ENCODE peak calls at places on chromosomes 2 and 18, in nine cellular contexts. L is GM23338, Z is neural progenitor cell, I is HCT116, D is hepatocyte, U is SK-N-SH, N is MM.1S, R is PC-3, S is GM23248. C is an unnamed sample.

GRCh38 chr2:164281896-164282295 is 339.4 kb downstream of the GRB14 start:
- DNase-seq in D (no peak), I (no peak), R (no peak), Z (no peak), S (no peak), L (no peak), N (no peak), U (no peak), C (no peak)

GRCh38 chr2:110101280-110101844 is 14.3 kb downstream of the MALL start:
- DNase-seq in D (peak), I (peak), Z (no peak), R (peak), L (peak), N (no peak), U (peak), S (peak), C (no peak)

GRCh38 chr2:21111012-21111411 is 12.8 kb upstream of the TDRD15 start:
- DNase-seq in N (no peak), R (no peak), U (no peak), Z (no peak), L (no peak), S (no peak), D (no peak), I (no peak), C (peak)

GRCh38 chr2:10440736-10441135 is 7.4 kb downstream of the ODC1 start:
- DNase-seq in I (no peak), U (no peak), S (no peak), Z (no peak), D (no peak), L (no peak), N (no peak), R (no peak), C (no peak)

GRCh38 chr2:230658877-230659652 is 53.6 kb upstream of the CAB39 start:
- DNase-seq in D (no peak), N (no peak), Z (no peak), L (no peak), U (no peak), R (no peak), S (no peak), I (no peak), C (no peak)

GRCh38 chr2:46942143-46942526 is 26.5 kb upstream of the MCFD2 start:
- DNase-seq in Z (peak), U (peak), N (peak), S (peak), R (peak), L (no peak), I (no peak), D (peak), C (peak)

GRCh38 chr2:168034586-168034985 is 212.8 kb downstream of the STK39 start:
- DNase-seq in L (no peak), N (no peak), S (no peak), I (no peak), D (no peak), U (no peak), R (no peak), Z (no peak), C (no peak)

GRCh38 chr18:28313602-28314001 is 136.7 kb upstream of the CDH2 start:
- DNase-seq in S (no peak), D (no peak), R (no peak), I (no peak), L (no peak), U (no peak), N (no peak), Z (no peak), C (no peak)

GRCh38 chr2:85503168-85503610 is 35.8 kb upstream of the MAT2A start:
- DNase-seq in D (peak), L (no peak), U (no peak), R (peak), I (no peak), N (no peak), S (no peak), Z (no peak), C (no peak)

DNA sequence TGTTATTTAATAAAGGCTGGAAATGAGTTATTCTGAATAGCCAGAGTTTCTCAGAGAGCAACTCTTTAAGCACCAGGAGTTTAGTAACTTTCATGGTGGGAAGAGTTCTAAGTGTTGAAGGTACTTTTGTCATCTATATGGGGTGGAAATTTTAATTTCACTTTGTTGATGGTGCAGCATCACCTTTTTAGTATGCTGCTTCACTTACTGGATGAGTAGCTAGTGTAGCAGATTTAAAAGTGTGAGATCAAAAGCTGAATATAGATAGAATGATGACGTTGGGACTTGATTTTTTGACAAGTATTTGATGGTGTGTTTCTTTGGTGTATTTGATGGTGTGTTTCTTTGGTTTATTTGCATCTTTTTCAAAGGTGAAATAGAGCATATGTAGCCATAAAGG is 47.3 kb downstream of the MAP4K4 start:
- DNase-seq in I (no peak), Z (no peak), L (no peak), N (no peak), S (no peak), D (no peak), U (no peak), R (no peak), C (no peak)
- TF ChIP-seq EZH2phosphoT487 in I (no peak), Z (no peak), L (no peak), N (no peak), S (no peak), D (no peak), U (no peak), R (no peak), C (no peak)

GRCh38 chr2:233240897-233241296 is 10.6 kb upstream of the ATG16L1 start:
- DNase-seq in S (no peak), N (peak), L (no peak), Z (no peak), D (no peak), U (no peak), R (peak), I (no peak), C (peak)
- H3K4me2 ChIP-seq in S (no peak), N (peak), L (no peak), Z (no peak), D (no peak), U (no peak), R (no peak), I (no peak), C (peak)

GRCh38 chr2:177989029-177989885 is 83.3 kb downstream of the PDE11A start:
- DNase-seq in L (no peak), I (no peak), N (no peak), S (peak), U (no peak), R (no peak), Z (no peak), D (no peak), C (no peak)
- H3K27ac ChIP-seq in L (no peak), I (no peak), N (no peak), S (peak), U (peak), R (no peak), Z (no peak), D (peak), C (no peak)

GRCh38 chr2:113762377-113763118 is 6.1 kb upstream of the SLC35F5 start:
- DNase-seq in S (peak), D (no peak), N (no peak), I (no peak), L (peak), U (no peak), R (peak), Z (no peak), C (no peak)
- TF ChIP-seq EZH2phosphoT487 in S (no peak), D (no peak), N (no peak), I (no peak), L (no peak), U (no peak), R (no peak), Z (no peak), C (no peak)